ENCODE peak calls at places on chromosome 3, in eight cellular contexts. S is mucosa of descending colon, C is cardiac muscle cell, B is OCI-LY7, O is IMR-90, G is pancreas, A is breast epithelium, H is prostate gland. P is an unnamed sample.
A peak's percentile ranks its signal among the peaks of the same experiment; 100 is the strongest.

GRCh38 chr3:39013289-39013688 is 38.5 kb downstream of the SCN11A start:
- DNase-seq in G (no peak), H (no peak), S (no peak), C (no peak), A (no peak), O (peak; percentile 36), B (no peak), P (peak; percentile 31)

GRCh38 chr3:75220932-75221331 is 443.2 kb upstream of the FRG2C start:
- DNase-seq in H (no peak), S (no peak), O (no peak), C (no peak), G (no peak), A (no peak), B (no peak), P (no peak)

GRCh38 chr3:1439395-1439794 is 346.6 kb downstream of the CNTN6 start:
- DNase-seq in O (no peak), S (peak; percentile 68), H (no peak), B (peak; percentile 11), A (no peak), G (peak; percentile 9), C (no peak), P (no peak)

GRCh38 chr3:179149239-179149887 is 1.2 kb downstream of the PIK3CA start:
- DNase-seq in H (peak; percentile 30), A (no peak), O (peak; percentile 32), C (peak; percentile 57), B (peak; percentile 11), S (peak; percentile 46), G (no peak), P (no peak)

GRCh38 chr3:172181936-172182708 is 142.7 kb downstream of the FNDC3B start:
- DNase-seq in H (no peak), O (peak; percentile 82), S (no peak), A (no peak), G (no peak), C (peak; percentile 17), B (no peak), P (no peak)

GRCh38 chr3:132624790-132625189 is 27.7 kb downstream of the ACKR4 start:
- DNase-seq in H (no peak), O (no peak), C (no peak), S (no peak), B (peak; percentile 38), A (no peak), G (no peak), P (no peak)

GRCh38 chr3:28994161-28994905 is 286.5 kb upstream of the RBMS3 start:
- DNase-seq in O (no peak), C (no peak), B (no peak), S (no peak), G (no peak), H (no peak), A (no peak), P (no peak)

GRCh38 chr3:186452517-186452916 is 90.5 kb upstream of the DGKG start:
- DNase-seq in O (peak; percentile 80), G (no peak), S (no peak), A (no peak), B (no peak), H (no peak), C (no peak), P (no peak)

GRCh38 chr3:69675773-69676660 is 63.2 kb upstream of the MITF start:
- DNase-seq in S (no peak), A (no peak), H (no peak), B (no peak), C (no peak), G (no peak), O (no peak), P (no peak)

GRCh38 chr3:130850044-130850797 is 43.7 kb upstream of the ATP2C1 start:
- DNase-seq in S (no peak), H (peak; percentile 57), O (peak; percentile 46), C (no peak), A (no peak), B (no peak), G (no peak), P (no peak)

GRCh38 chr3:72555714-72556113 is 292.5 kb downstream of the SHQ1 start:
- DNase-seq in G (no peak), A (no peak), O (no peak), C (no peak), S (no peak), B (no peak), H (no peak), P (no peak)

GRCh38 chr3:134462236-134463059 is 23.3 kb downstream of the ANAPC13 start:
- DNase-seq in S (no peak), O (peak; percentile 91), A (no peak), B (no peak), H (no peak), G (no peak), C (no peak), P (no peak)

GRCh38 chr3:87191641-87192040 is 35.5 kb upstream of the CHMP2B start:
- DNase-seq in H (no peak), S (no peak), O (no peak), C (no peak), A (no peak), G (no peak), B (no peak), P (no peak)

GRCh38 chr3:50164481-50164880 is 9.4 kb downstream of the SEMA3F start:
- DNase-seq in O (no peak), B (no peak), S (no peak), C (no peak), H (no peak), A (no peak), G (no peak), P (no peak)
- H3K4me1 ChIP-seq in O (peaks cover 54% of the 10 kb centered on the region), B (no peaks in the 10 kb centered on the region), S (peaks cover 30% of the 10 kb centered on the region), C (peaks cover 23% of the 10 kb centered on the region), H (peaks cover 50% of the 10 kb centered on the region), A (peaks cover 44% of the 10 kb centered on the region), G (peaks cover 5% of the 10 kb centered on the region), P (peaks cover 9% of the 10 kb centered on the region)

DNA sequence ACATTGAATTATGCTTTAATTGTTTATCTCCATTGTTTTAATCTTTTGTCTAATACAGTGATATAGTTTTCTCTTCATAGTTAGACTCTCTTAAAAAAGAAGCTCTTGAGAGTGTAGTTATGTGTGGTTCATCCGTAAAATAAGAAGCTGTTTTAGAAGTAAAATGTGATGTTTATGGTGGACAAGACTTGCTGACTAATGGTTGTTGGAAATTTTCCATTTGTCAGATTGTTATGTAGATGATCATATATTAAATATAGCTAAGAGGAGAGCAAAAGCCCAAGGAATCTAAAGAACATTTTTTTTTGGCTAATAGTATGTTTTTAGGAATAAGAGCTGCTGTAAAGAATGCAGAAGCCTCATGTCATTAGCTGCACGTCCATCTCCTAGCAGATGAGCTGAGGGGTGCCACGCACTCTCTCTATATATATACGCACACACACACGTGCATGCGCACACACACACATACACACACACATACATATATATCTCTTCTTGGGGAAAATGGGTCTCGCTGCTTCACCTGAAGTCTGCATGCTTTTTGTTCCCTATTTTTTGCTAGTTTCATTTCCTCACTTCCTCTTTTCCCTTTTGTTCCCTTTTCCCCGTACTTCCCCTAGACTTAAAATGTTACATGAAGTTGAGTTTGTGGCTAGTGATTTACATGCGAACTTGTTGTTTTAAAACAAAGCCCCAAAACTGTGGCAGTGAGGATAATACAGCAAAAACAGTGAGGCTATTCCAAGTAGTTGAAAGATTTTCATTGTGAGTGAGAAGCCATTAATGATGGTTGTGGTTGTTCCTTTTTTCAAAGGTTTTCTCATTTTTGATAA is 107.8 kb downstream of the MBNL1 start:
- DNase-seq in S (peak; percentile 27), C (no peak), A (no peak), B (peak; percentile 95), G (no peak), H (no peak), O (peak; percentile 84), P (no peak)
- H3K4me3 ChIP-seq in S (no peak overlapping the region), C (no peak overlapping the region), A (no peak overlapping the region), B (peak overlapping the region; percentile 55), G (no peak overlapping the region), H (no peak overlapping the region), O (peak overlapping the region; percentile 11), P (no peak overlapping the region)

GRCh38 chr3:56795807-56796185 is 6.0 kb downstream of the ARHGEF3 start:
- DNase-seq in O (no peak), A (no peak), C (no peak), H (no peak), G (no peak), S (no peak), B (no peak), P (no peak)

GRCh38 chr3:56796996-56797395 is 4.8 kb downstream of the ARHGEF3 start:
- DNase-seq in A (no peak), G (no peak), C (no peak), H (no peak), B (no peak), S (no peak), O (no peak), P (no peak)

GRCh38 chr3:56796202-56796601 is 5.5 kb downstream of the ARHGEF3 start:
- DNase-seq in B (no peak), S (no peak), A (no peak), H (no peak), C (no peak), G (peak; percentile 37), O (peak; percentile 61), P (no peak)

GRCh38 chr3:56792201-56792600 is 9.5 kb downstream of the ARHGEF3 start:
- DNase-seq in B (no peak), A (no peak), C (no peak), G (peak; percentile 34), O (no peak), S (no peak), H (no peak), P (no peak)

GRCh38 chr3:56795097-56795806 is 6.5 kb downstream of the ARHGEF3 start:
- DNase-seq in S (no peak), H (no peak), B (no peak), O (peak; percentile 44), A (no peak), G (no peak), C (no peak), P (no peak)
- H3K4me1 ChIP-seq in S (peaks cover 10% of the 10 kb centered on the region), H (peaks cover 5% of the 10 kb centered on the region), B (peaks cover 23% of the 10 kb centered on the region), O (peaks cover 6% of the 10 kb centered on the region), A (peaks cover 5% of the 10 kb centered on the region), G (peaks cover 70% of the 10 kb centered on the region), C (peaks cover 9% of the 10 kb centered on the region), P (no peaks in the 10 kb centered on the region)

GRCh38 chr3:168894204-168894603 is 769.3 kb downstream of the MECOM start:
- DNase-seq in B (no peak), H (no peak), A (no peak), C (no peak), G (no peak), O (no peak), S (no peak), P (no peak)
- H3K4me3 ChIP-seq in B (no peak overlapping the region), H (no peak overlapping the region), A (no peak overlapping the region), C (no peak overlapping the region), G (no peak overlapping the region), O (no peak overlapping the region), S (no peak overlapping the region), P (no peak overlapping the region)

GRCh38 chr3:112004187-112004586 is 5.5 kb downstream of the TAGLN3 start:
- DNase-seq in S (no peak), O (no peak), B (no peak), H (no peak), C (no peak), A (no peak), G (no peak), P (no peak)
- H3K4me1 ChIP-seq in S (no peaks in the 10 kb centered on the region), O (peaks cover 8% of the 10 kb centered on the region), B (peaks cover 1% of the 10 kb centered on the region), H (no peaks in the 10 kb centered on the region), C (no peaks in the 10 kb centered on the region), A (no peaks in the 10 kb centered on the region), G (no peaks in the 10 kb centered on the region), P (peaks cover 2% of the 10 kb centered on the region)

P was measured in iPS DF 6.9.